ENCODE peak calls at places on chromosome 21, in seven cellular contexts. One of them, this sample, is unnamed.
A peak's percentile ranks its signal among the peaks of the same experiment; 100 is the strongest.

GRCh38 chr21:14541840-14542495 is 4.1 kb downstream of the SAMSN1 start:
- DNase-seq in mammary epithelial cell: no peak
- DNase-seq in tibial artery: no peak
- DNase-seq in psoas muscle: no peak
- DNase-seq in HAP-1: no peak
- DNase-seq in transverse colon: no peak
- DNase-seq in SJSA1: no peak
- DNase-seq in this sample: no peak

GRCh38 chr21:24223625-24224024 is 1383.7 kb downstream of the MRPL39 start:
- DNase-seq in tibial artery: no peak
- DNase-seq in SJSA1: no peak
- DNase-seq in HAP-1: no peak
- DNase-seq in psoas muscle: no peak
- DNase-seq in transverse colon: no peak
- DNase-seq in mammary epithelial cell: no peak
- DNase-seq in this sample: no peak

GRCh38 chr21:15050588-15051377 is 14.0 kb downstream of the NRIP1 start:
- DNase-seq in transverse colon: peak; percentile 66
- DNase-seq in HAP-1: no peak
- DNase-seq in SJSA1: no peak
- DNase-seq in mammary epithelial cell: no peak
- DNase-seq in psoas muscle: no peak
- DNase-seq in tibial artery: no peak
- DNase-seq in this sample: no peak

GRCh38 chr21:45640001-45640887 is 3.3 kb upstream of the PCBP3 start:
- DNase-seq in HAP-1: no peak
- DNase-seq in mammary epithelial cell: no peak
- DNase-seq in tibial artery: no peak
- DNase-seq in psoas muscle: no peak
- DNase-seq in SJSA1: no peak
- DNase-seq in transverse colon: no peak
- DNase-seq in this sample: no peak

GRCh38 chr21:36450511-36450910 is 29.4 kb downstream of the CLDN14 start:
- DNase-seq in HAP-1: no peak
- DNase-seq in SJSA1: no peak
- DNase-seq in psoas muscle: no peak
- DNase-seq in transverse colon: no peak
- DNase-seq in mammary epithelial cell: no peak
- DNase-seq in tibial artery: no peak
- DNase-seq in this sample: no peak

GRCh38 chr21:45270306-45270821 is 17.3 kb downstream of the POFUT2 start:
- DNase-seq in SJSA1: no peak
- DNase-seq in mammary epithelial cell: no peak
- DNase-seq in tibial artery: peak; percentile 56
- DNase-seq in HAP-1: no peak
- DNase-seq in psoas muscle: no peak
- DNase-seq in transverse colon: peak; percentile 3
- DNase-seq in this sample: no peak

GRCh38 chr21:45309541-45310381 is 22.1 kb upstream of the POFUT2 start:
- DNase-seq in transverse colon: no peak
- DNase-seq in mammary epithelial cell: no peak
- DNase-seq in tibial artery: peak; percentile 66
- DNase-seq in HAP-1: no peak
- DNase-seq in psoas muscle: peak; percentile 23
- DNase-seq in SJSA1: no peak
- DNase-seq in this sample: no peak

GRCh38 chr21:18840239-18840638 is 436.7 kb upstream of the TMPRSS15 start:
- DNase-seq in mammary epithelial cell: no peak
- DNase-seq in psoas muscle: no peak
- DNase-seq in HAP-1: peak; percentile 33
- DNase-seq in transverse colon: no peak
- DNase-seq in SJSA1: no peak
- DNase-seq in tibial artery: no peak
- DNase-seq in this sample: no peak

GRCh38 chr21:33058468-33059318 is 11.2 kb upstream of the OLIG1 start:
- DNase-seq in psoas muscle: peak; percentile 42
- DNase-seq in mammary epithelial cell: no peak
- DNase-seq in SJSA1: no peak
- DNase-seq in HAP-1: no peak
- DNase-seq in transverse colon: no peak
- DNase-seq in tibial artery: no peak
- DNase-seq in this sample: peak; percentile 59

GRCh38 chr21:28906236-28906635 is 86.4 kb downstream of the LTN1 start:
- DNase-seq in SJSA1: no peak
- DNase-seq in mammary epithelial cell: no peak
- DNase-seq in HAP-1: no peak
- DNase-seq in tibial artery: no peak
- DNase-seq in transverse colon: no peak
- DNase-seq in psoas muscle: no peak
- DNase-seq in this sample: no peak

GRCh38 chr21:28253378-28253777 is 739.3 kb downstream of the LTN1 start:
- DNase-seq in psoas muscle: no peak
- DNase-seq in mammary epithelial cell: peak; percentile 34
- DNase-seq in tibial artery: no peak
- DNase-seq in SJSA1: no peak
- DNase-seq in HAP-1: no peak
- DNase-seq in transverse colon: no peak
- DNase-seq in this sample: peak; percentile 17

GRCh38 chr21:34560609-34561008 is 48.6 kb upstream of the KCNE1 start:
- DNase-seq in mammary epithelial cell: no peak
- DNase-seq in SJSA1: no peak
- DNase-seq in transverse colon: no peak
- DNase-seq in tibial artery: no peak
- DNase-seq in psoas muscle: no peak
- DNase-seq in HAP-1: no peak
- DNase-seq in this sample: no peak

GRCh38 chr21:34570315-34570714 is 44.6 kb downstream of the RCAN1 start:
- DNase-seq in mammary epithelial cell: no peak
- DNase-seq in psoas muscle: no peak
- DNase-seq in transverse colon: no peak
- DNase-seq in SJSA1: no peak
- DNase-seq in tibial artery: no peak
- DNase-seq in HAP-1: no peak
- DNase-seq in this sample: no peak

GRCh38 chr21:34567574-34567973 is 47.3 kb downstream of the RCAN1 start:
- DNase-seq in transverse colon: no peak
- DNase-seq in psoas muscle: no peak
- DNase-seq in mammary epithelial cell: no peak
- DNase-seq in HAP-1: no peak
- DNase-seq in SJSA1: no peak
- DNase-seq in tibial artery: no peak
- DNase-seq in this sample: no peak

GRCh38 chr21:34569381-34569979 is 45.4 kb downstream of the RCAN1 start:
- DNase-seq in HAP-1: no peak
- DNase-seq in tibial artery: no peak
- DNase-seq in transverse colon: no peak
- DNase-seq in mammary epithelial cell: no peak
- DNase-seq in SJSA1: no peak
- DNase-seq in psoas muscle: no peak
- DNase-seq in this sample: no peak

DNA sequence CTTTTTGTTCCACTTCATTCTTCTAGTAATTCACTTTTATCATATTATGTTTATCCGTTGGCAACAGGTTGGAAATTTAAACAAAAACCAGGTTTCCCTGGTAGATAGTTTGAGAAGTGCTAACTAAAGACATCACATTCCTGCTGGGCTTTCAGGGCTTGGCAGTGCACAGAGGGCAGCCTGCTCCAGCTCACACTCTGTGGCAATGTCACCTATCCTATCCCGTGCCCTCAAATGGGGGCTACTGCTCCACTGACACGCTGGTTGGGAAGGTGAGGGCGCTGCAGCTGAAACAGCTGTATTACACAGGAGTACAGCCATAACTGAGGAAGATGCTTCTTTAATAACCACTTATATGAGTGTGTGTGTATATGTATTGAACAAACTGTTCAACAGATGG is 49.7 kb downstream of the RCAN1 start:
- DNase-seq in transverse colon: no peak
- DNase-seq in mammary epithelial cell: no peak
- DNase-seq in psoas muscle: no peak
- DNase-seq in tibial artery: no peak
- DNase-seq in HAP-1: no peak
- DNase-seq in SJSA1: no peak
- DNase-seq in this sample: no peak
- H3K36me3 ChIP-seq in transverse colon: no peaks in the 10 kb centered on the region
- H3K36me3 ChIP-seq in mammary epithelial cell: no peaks in the 10 kb centered on the region
- H3K36me3 ChIP-seq in psoas muscle: no peaks in the 10 kb centered on the region
- H3K36me3 ChIP-seq in tibial artery: no peaks in the 10 kb centered on the region
- H3K36me3 ChIP-seq in HAP-1: no peaks in the 10 kb centered on the region
- H3K36me3 ChIP-seq in SJSA1: no peaks in the 10 kb centered on the region
- H3K36me3 ChIP-seq in this sample: no peaks in the 10 kb centered on the region

GRCh38 chr21:9758141-9758540 is 763.2 kb upstream of the TPTE start:
- DNase-seq in psoas muscle: no peak
- DNase-seq in SJSA1: no peak
- DNase-seq in tibial artery: no peak
- DNase-seq in HAP-1: no peak
- DNase-seq in mammary epithelial cell: no peak
- DNase-seq in transverse colon: no peak
- DNase-seq in this sample: no peak
- H3K9me3 ChIP-seq in psoas muscle: peaks cover 3% of the 10 kb centered on the region
- H3K9me3 ChIP-seq in SJSA1: peaks cover 12% of the 10 kb centered on the region
- H3K9me3 ChIP-seq in tibial artery: peaks cover 2% of the 10 kb centered on the region
- H3K9me3 ChIP-seq in HAP-1: peaks cover 35% of the 10 kb centered on the region
- H3K9me3 ChIP-seq in mammary epithelial cell: peaks cover 63% of the 10 kb centered on the region
- H3K9me3 ChIP-seq in transverse colon: peaks cover 23% of the 10 kb centered on the region
- H3K9me3 ChIP-seq in this sample: no peaks in the 10 kb centered on the region

DNA sequence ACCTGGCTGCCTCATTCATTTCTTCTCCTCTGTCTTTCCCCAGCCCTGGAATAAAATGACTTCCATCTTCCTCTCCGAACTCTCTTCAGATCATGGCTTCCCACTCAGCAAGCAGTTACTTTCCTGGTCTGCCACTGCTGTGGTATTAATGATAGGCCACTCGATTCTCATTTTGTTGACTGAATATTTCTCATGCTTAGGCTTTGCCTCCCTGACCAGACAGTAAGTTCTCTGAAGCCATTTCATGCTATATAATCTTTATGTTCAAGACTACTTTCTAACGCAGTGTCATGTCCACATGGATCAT is 20.7 kb downstream of the RUNX1 start:
- DNase-seq in transverse colon: no peak
- DNase-seq in tibial artery: no peak
- DNase-seq in psoas muscle: no peak
- DNase-seq in mammary epithelial cell: no peak
- DNase-seq in HAP-1: no peak
- DNase-seq in SJSA1: no peak
- DNase-seq in this sample: no peak
- H3K4me3 ChIP-seq in transverse colon: no peak overlapping the region
- H3K4me3 ChIP-seq in tibial artery: no peak overlapping the region
- H3K4me3 ChIP-seq in psoas muscle: no peak overlapping the region
- H3K4me3 ChIP-seq in mammary epithelial cell: no peak overlapping the region
- H3K4me3 ChIP-seq in HAP-1: no peak overlapping the region
- H3K4me3 ChIP-seq in SJSA1: no peak overlapping the region
- H3K4me3 ChIP-seq in this sample: no peak overlapping the region

GRCh38 chr21:39269620-39270019 is 43.8 kb downstream of the BRWD1 start:
- DNase-seq in mammary epithelial cell: no peak
- DNase-seq in tibial artery: no peak
- DNase-seq in HAP-1: no peak
- DNase-seq in psoas muscle: no peak
- DNase-seq in transverse colon: no peak
- DNase-seq in SJSA1: no peak
- DNase-seq in this sample: no peak

GRCh38 chr21:39263372-39263771 is 50.1 kb downstream of the BRWD1 start:
- DNase-seq in mammary epithelial cell: peak; percentile 24
- DNase-seq in HAP-1: no peak
- DNase-seq in psoas muscle: no peak
- DNase-seq in transverse colon: no peak
- DNase-seq in tibial artery: no peak
- DNase-seq in SJSA1: no peak
- DNase-seq in this sample: no peak

GRCh38 chr21:39265603-39266002 is 47.8 kb downstream of the BRWD1 start:
- DNase-seq in SJSA1: no peak
- DNase-seq in mammary epithelial cell: no peak
- DNase-seq in tibial artery: no peak
- DNase-seq in transverse colon: no peak
- DNase-seq in HAP-1: no peak
- DNase-seq in psoas muscle: no peak
- DNase-seq in this sample: no peak
- H3K36me3 ChIP-seq in SJSA1: peaks cover 64% of the 10 kb centered on the region
- H3K36me3 ChIP-seq in mammary epithelial cell: peaks cover 28% of the 10 kb centered on the region
- H3K36me3 ChIP-seq in tibial artery: peaks cover 59% of the 10 kb centered on the region
- H3K36me3 ChIP-seq in transverse colon: no peaks in the 10 kb centered on the region
- H3K36me3 ChIP-seq in HAP-1: peaks cover 49% of the 10 kb centered on the region
- H3K36me3 ChIP-seq in psoas muscle: peaks cover 100% of the 10 kb centered on the region
- H3K36me3 ChIP-seq in this sample: peaks cover 73% of the 10 kb centered on the region

DNA sequence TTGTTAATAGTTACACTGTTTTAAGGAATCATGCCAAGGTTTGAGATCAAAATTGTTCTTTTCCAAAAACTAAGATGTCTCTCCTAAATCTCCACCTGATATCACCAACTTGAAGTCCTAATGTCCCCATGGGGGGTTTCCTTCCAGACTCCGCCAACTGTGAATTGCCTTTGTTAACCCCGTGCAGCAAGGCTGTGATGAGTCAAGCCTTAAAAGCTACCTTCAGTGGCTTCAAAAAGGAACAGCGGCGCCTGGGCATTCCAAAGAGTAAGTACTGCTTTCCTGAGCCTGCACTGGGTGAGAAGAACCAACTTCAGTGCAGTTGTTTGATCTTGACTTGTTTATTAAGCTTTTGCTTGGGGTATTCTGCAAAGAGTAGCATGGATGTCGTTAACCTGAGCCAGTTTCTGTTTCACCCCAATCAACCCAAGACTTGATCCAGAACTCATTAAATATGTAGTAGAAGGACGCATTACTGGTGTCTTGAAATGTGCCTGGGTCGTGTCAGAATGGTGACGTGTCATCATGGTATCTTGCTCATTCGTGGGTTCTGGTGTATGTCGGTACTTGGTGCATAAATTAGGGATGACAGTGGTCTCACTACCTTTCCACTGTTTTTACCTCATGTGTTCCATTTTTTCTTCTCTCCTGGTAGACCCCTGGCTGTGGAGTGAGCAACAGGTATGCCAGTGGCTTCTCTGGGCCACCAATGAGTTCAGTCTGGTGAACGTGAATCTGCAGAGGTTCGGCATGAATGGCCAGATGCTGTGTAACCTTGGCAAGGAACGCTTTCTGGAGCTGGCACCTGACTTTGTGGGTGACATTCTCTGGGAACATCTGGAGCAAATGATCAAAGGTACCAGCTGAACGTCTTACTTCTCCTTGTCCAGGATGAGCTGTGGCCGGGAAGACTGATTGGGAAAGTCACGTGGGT is 8.7 kb downstream of the ETS2 start:
- DNase-seq in mammary epithelial cell: no peak
- DNase-seq in HAP-1: no peak
- DNase-seq in transverse colon: peak; percentile 57
- DNase-seq in SJSA1: no peak
- DNase-seq in tibial artery: peak; percentile 41
- DNase-seq in psoas muscle: no peak
- DNase-seq in this sample: no peak
- H3K9me3 ChIP-seq in mammary epithelial cell: no peaks in the 10 kb centered on the region
- H3K9me3 ChIP-seq in HAP-1: no peaks in the 10 kb centered on the region
- H3K9me3 ChIP-seq in transverse colon: no peaks in the 10 kb centered on the region
- H3K9me3 ChIP-seq in SJSA1: no peaks in the 10 kb centered on the region
- H3K9me3 ChIP-seq in tibial artery: no peaks in the 10 kb centered on the region
- H3K9me3 ChIP-seq in psoas muscle: no peaks in the 10 kb centered on the region
- H3K9me3 ChIP-seq in this sample: no peaks in the 10 kb centered on the region

This sample was measured in MG63.